ENCODE peak calls at places on chromosomes 1 and 21, in eight cellular contexts. N is GM19239; Q is occipital lobe; U is stimulated activated CD4-positive, alpha-beta T cell treated with anti-CD3 and anti-CD28 coated beads, Interleukin-2, amount 100 ng/mL, for 24 hours; R is cardiac fibroblast; I is nucleus accumbens; G is NCI-H2081; P is RPMI7951. W is an unnamed sample.

GRCh38 chr1:228456252-228457016 is 30.7 kb upstream of the RNF187 start:
- DNase-seq in R (no peak), N (no peak), P (no peak), G (no peak), I (no peak), U (no peak), Q (no peak), W (no peak)

GRCh38 chr1:209455133-209455532 is 128.4 kb upstream of the CAMK1G start:
- DNase-seq in R (no peak), G (peak; percentile 66), I (no peak), U (no peak), Q (no peak), N (no peak), P (peak; percentile 18), W (no peak)

GRCh38 chr1:15952317-15953258 is 23.3 kb downstream of the ZBTB17 start:
- DNase-seq in I (no peak), R (peak; percentile 97), U (peak; percentile 53), N (no peak), G (no peak), P (peak; percentile 99), Q (no peak), W (no peak)

GRCh38 chr1:33001282-33001681 is 35.4 kb downstream of the AK2 start:
- DNase-seq in I (no peak), G (no peak), Q (no peak), U (no peak), N (no peak), R (no peak), P (no peak), W (no peak)

GRCh38 chr1:43980255-43981134 is 1.5 kb downstream of the B4GALT2 start:
- DNase-seq in Q (no peak), R (peak; percentile 63), G (no peak), U (no peak), N (no peak), I (no peak), P (no peak), W (no peak)

GRCh38 chr1:196733091-196733970 is 41.3 kb upstream of the CFHR3 start:
- DNase-seq in G (no peak), U (no peak), I (no peak), R (no peak), P (no peak), Q (no peak), N (no peak), W (no peak)

GRCh38 chr1:246208120-246208519 is 299.0 kb downstream of the SMYD3 start:
- DNase-seq in R (no peak), I (no peak), P (no peak), U (no peak), Q (no peak), G (peak; percentile 18), N (no peak), W (no peak)

GRCh38 chr21:44482581-44483287 is 27.4 kb downstream of the LRRC3 start:
- DNase-seq in I (no peak), P (no peak), U (no peak), G (no peak), Q (no peak), R (no peak), N (no peak), W (no peak)

GRCh38 chr1:35556494-35557117 is 597 bp downstream of the KIAA0319L start:
- DNase-seq in R (no peak), P (no peak), G (peak; percentile 58), N (no peak), I (no peak), U (no peak), Q (no peak), W (no peak)

GRCh38 chr1:15282810-15283474 is 35.9 kb downstream of the FHAD1 start:
- DNase-seq in U (no peak), I (no peak), N (no peak), P (no peak), Q (no peak), R (no peak), G (peak; percentile 61), W (no peak)

GRCh38 chr1:89962024-89962741 is 32.7 kb upstream of the ZNF326 start:
- DNase-seq in I (no peak), P (peak; percentile 79), G (no peak), N (no peak), U (no peak), Q (no peak), R (peak; percentile 44), W (no peak)

GRCh38 chr1:21299007-21299406 is 8.7 kb upstream of the ECE1 start:
- DNase-seq in Q (no peak), I (no peak), G (peak; percentile 36), U (peak; percentile 31), P (no peak), N (no peak), R (no peak), W (no peak)

GRCh38 chr1:115098979-115099692 is 9.8 kb upstream of the TSPAN2 start:
- DNase-seq in G (peak; percentile 77), I (no peak), N (peak; percentile 50), R (peak; percentile 45), Q (no peak), U (peak; percentile 58), P (peak; percentile 73), W (peak; percentile 58)

GRCh38 chr1:220331318-220331717 is 59.1 kb upstream of the RAB3GAP2 start:
- DNase-seq in P (no peak), Q (no peak), G (no peak), N (no peak), I (no peak), R (no peak), U (no peak), W (no peak)

GRCh38 chr1:111399792-111400610 is 27.5 kb downstream of the OVGP1 start:
- DNase-seq in R (peak; percentile 71), N (peak; percentile 17), I (peak; percentile 3), G (peak; percentile 9), Q (no peak), P (peak; percentile 37), U (peak; percentile 46), W (peak; percentile 45)

GRCh38 chr1:154325583-154326545 is 539 bp downstream of the ATP8B2 start:
- DNase-seq in P (peak; percentile 79), R (peak; percentile 92), N (no peak), I (peak; percentile 49), U (peak; percentile 68), G (no peak), Q (peak; percentile 39), W (peak; percentile 70)

GRCh38 chr21:45551316-45551715 is 9.1 kb upstream of the SLC19A1 start:
- DNase-seq in R (peak; percentile 92), Q (no peak), P (peak; percentile 72), G (no peak), U (peak; percentile 45), I (no peak), N (no peak), W (no peak)

GRCh38 chr1:39063191-39063590 is 37.0 kb downstream of the NDUFS5 start:
- DNase-seq in R (no peak), N (no peak), I (no peak), Q (no peak), G (no peak), P (no peak), U (no peak), W (no peak)

GRCh38 chr21:45403133-45403824 is 1.7 kb upstream of the COL18A1 start:
- DNase-seq in G (no peak), R (no peak), Q (no peak), I (no peak), P (no peak), N (no peak), U (no peak), W (no peak)

GRCh38 chr1:154430903-154431302 is 25.8 kb downstream of the IL6R start:
- DNase-seq in P (no peak), R (peak; percentile 18), I (no peak), U (no peak), Q (no peak), G (no peak), N (no peak), W (no peak)

GRCh38 chr1:241140670-241141069 is 216.3 kb downstream of the RGS7 start:
- DNase-seq in G (no peak), I (no peak), N (no peak), P (no peak), R (no peak), Q (no peak), U (no peak), W (no peak)

GRCh38 chr1:8641317-8641997 is 176.0 kb downstream of the RERE start:
- DNase-seq in Q (no peak), I (no peak), R (no peak), G (no peak), N (no peak), U (no peak), P (no peak), W (no peak)

GRCh38 chr1:88877382-88877825 is 14.0 kb downstream of the GTF2B start:
- DNase-seq in G (no peak), I (no peak), N (no peak), R (peak; percentile 69), U (no peak), P (peak; percentile 27), Q (no peak), W (no peak)

GRCh38 chr1:19514391-19514831 is 29.1 kb upstream of the CAPZB start:
- DNase-seq in P (peak; percentile 65), I (no peak), N (no peak), G (no peak), U (no peak), R (peak; percentile 94), Q (no peak), W (no peak)

GRCh38 chr1:16091296-16091695 is 17.8 kb upstream of the FAM131C start:
- DNase-seq in I (no peak), Q (no peak), G (peak; percentile 33), N (no peak), R (no peak), U (no peak), P (no peak), W (no peak)

GRCh38 chr1:205477121-205477758 is 21.4 kb upstream of the BLACAT1 start:
- DNase-seq in N (no peak), Q (no peak), G (no peak), I (no peak), U (no peak), P (no peak), R (no peak), W (no peak)

GRCh38 chr1:8395433-8395866 is 77.5 kb downstream of the SLC45A1 start:
- DNase-seq in P (no peak), G (no peak), R (no peak), Q (no peak), N (no peak), I (no peak), U (no peak), W (peak; percentile 23)

GRCh38 chr1:235047331-235047871 is 81.2 kb downstream of the TOMM20 start:
- DNase-seq in G (no peak), I (no peak), Q (no peak), P (no peak), R (no peak), N (no peak), U (no peak), W (no peak)

GRCh38 chr1:66371233-66372005 is 162.5 kb upstream of the SGIP1 start:
- DNase-seq in P (peak; percentile 13), N (no peak), Q (no peak), G (no peak), I (no peak), U (peak; percentile 21), R (peak; percentile 88), W (no peak)

GRCh38 chr1:222629921-222630535 is 12.1 kb downstream of the MIA3 start:
- DNase-seq in N (no peak), R (peak; percentile 71), Q (no peak), G (no peak), P (no peak), I (no peak), U (no peak), W (no peak)

GRCh38 chr1:80892452-80892995 is 908.2 kb upstream of the ADGRL2 start:
- DNase-seq in U (no peak), I (no peak), G (no peak), N (no peak), P (no peak), Q (no peak), R (peak; percentile 3), W (peak; percentile 5)

GRCh38 chr1:66618390-66618789 is 84.4 kb downstream of the SGIP1 start:
- DNase-seq in N (no peak), G (no peak), I (no peak), P (no peak), R (peak; percentile 38), Q (no peak), U (no peak), W (no peak)

GRCh38 chr1:115317101-115318012 is 20.7 kb downstream of the NGF start:
- DNase-seq in P (peak; percentile 69), R (no peak), Q (no peak), G (peak; percentile 61), N (no peak), U (no peak), I (no peak), W (no peak)

GRCh38 chr1:76074321-76075187 is at the start of gene ST6GALNAC3:
- DNase-seq in U (peak; percentile 81), G (peak; percentile 55), N (peak; percentile 44), I (peak; percentile 82), P (peak; percentile 70), R (peak; percentile 29), Q (peak; percentile 86), W (peak; percentile 77)